ENCODE peak calls at places on chromosomes 6 and 20, in seven cellular contexts. One of them, this sample, is unnamed.

GRCh38 chr6:161676566-161676965 is 402.7 kb upstream of the AGPAT4 start:
- DNase-seq in heart left ventricle: no peak
- DNase-seq in CD8-positive, alpha-beta memory T cell: no peak
- DNase-seq in tibial nerve: no peak
- DNase-seq in fibroblast of lung: no peak
- DNase-seq in breast epithelium: no peak
- DNase-seq in mammary epithelial cell: no peak
- DNase-seq in this sample: no peak

GRCh38 chr6:128601060-128601459 is 80.7 kb upstream of the PTPRK start:
- DNase-seq in heart left ventricle: peak; percentile 29
- DNase-seq in CD8-positive, alpha-beta memory T cell: no peak
- DNase-seq in tibial nerve: no peak
- DNase-seq in fibroblast of lung: peak; percentile 64
- DNase-seq in breast epithelium: no peak
- DNase-seq in mammary epithelial cell: no peak
- DNase-seq in this sample: no peak

GRCh38 chr20:62732766-62733165 is 24.1 kb downstream of the NTSR1 start:
- DNase-seq in heart left ventricle: no peak
- DNase-seq in CD8-positive, alpha-beta memory T cell: no peak
- DNase-seq in tibial nerve: no peak
- DNase-seq in fibroblast of lung: no peak
- DNase-seq in breast epithelium: no peak
- DNase-seq in mammary epithelial cell: no peak
- DNase-seq in this sample: no peak

GRCh38 chr6:44131880-44132279 is 4.5 kb downstream of the TMEM63B start:
- DNase-seq in heart left ventricle: no peak
- DNase-seq in CD8-positive, alpha-beta memory T cell: no peak
- DNase-seq in tibial nerve: no peak
- DNase-seq in fibroblast of lung: no peak
- DNase-seq in breast epithelium: no peak
- DNase-seq in mammary epithelial cell: no peak
- DNase-seq in this sample: no peak

GRCh38 chr6:73108949-73109348 is 116.3 kb downstream of the KHDC1L start:
- DNase-seq in heart left ventricle: no peak
- DNase-seq in CD8-positive, alpha-beta memory T cell: no peak
- DNase-seq in tibial nerve: no peak
- DNase-seq in fibroblast of lung: no peak
- DNase-seq in breast epithelium: no peak
- DNase-seq in mammary epithelial cell: no peak
- DNase-seq in this sample: no peak

GRCh38 chr6:147905721-147906120 is 397.2 kb downstream of the SAMD5 start:
- DNase-seq in heart left ventricle: no peak
- DNase-seq in CD8-positive, alpha-beta memory T cell: no peak
- DNase-seq in tibial nerve: no peak
- DNase-seq in fibroblast of lung: peak; percentile 23
- DNase-seq in breast epithelium: no peak
- DNase-seq in mammary epithelial cell: no peak
- DNase-seq in this sample: no peak

GRCh38 chr20:52004720-52005119 is 186.9 kb downstream of the ZFP64 start:
- DNase-seq in heart left ventricle: no peak
- DNase-seq in CD8-positive, alpha-beta memory T cell: no peak
- DNase-seq in tibial nerve: no peak
- DNase-seq in fibroblast of lung: peak; percentile 50
- DNase-seq in breast epithelium: no peak
- DNase-seq in mammary epithelial cell: no peak
- DNase-seq in this sample: no peak

GRCh38 chr20:36623444-36623843 is 17.9 kb downstream of the RAB5IF start:
- DNase-seq in heart left ventricle: no peak
- DNase-seq in CD8-positive, alpha-beta memory T cell: no peak
- DNase-seq in tibial nerve: no peak
- DNase-seq in fibroblast of lung: no peak
- DNase-seq in breast epithelium: no peak
- DNase-seq in mammary epithelial cell: no peak
- DNase-seq in this sample: no peak

GRCh38 chr6:5752282-5752681 is 254.4 kb downstream of the NRN1 start:
- DNase-seq in heart left ventricle: no peak
- DNase-seq in CD8-positive, alpha-beta memory T cell: no peak
- DNase-seq in tibial nerve: no peak
- DNase-seq in fibroblast of lung: peak; percentile 92
- DNase-seq in breast epithelium: no peak
- DNase-seq in mammary epithelial cell: no peak
- DNase-seq in this sample: no peak

GRCh38 chr6:108665495-108666196 is 104.9 kb downstream of the FOXO3 start:
- DNase-seq in heart left ventricle: no peak
- DNase-seq in CD8-positive, alpha-beta memory T cell: no peak
- DNase-seq in tibial nerve: no peak
- DNase-seq in fibroblast of lung: no peak
- DNase-seq in breast epithelium: no peak
- DNase-seq in mammary epithelial cell: peak; percentile 53
- DNase-seq in this sample: no peak

GRCh38 chr6:29813809-29814208 is 13.8 kb upstream of the HLA-G start:
- DNase-seq in heart left ventricle: no peak
- DNase-seq in CD8-positive, alpha-beta memory T cell: no peak
- DNase-seq in tibial nerve: no peak
- DNase-seq in fibroblast of lung: no peak
- DNase-seq in breast epithelium: no peak
- DNase-seq in mammary epithelial cell: peak; percentile 86
- DNase-seq in this sample: no peak

GRCh38 chr20:25345721-25346120 is 44.9 kb downstream of the ABHD12 start:
- DNase-seq in heart left ventricle: no peak
- DNase-seq in CD8-positive, alpha-beta memory T cell: no peak
- DNase-seq in tibial nerve: no peak
- DNase-seq in fibroblast of lung: no peak
- DNase-seq in breast epithelium: no peak
- DNase-seq in mammary epithelial cell: no peak
- DNase-seq in this sample: no peak

GRCh38 chr6:126333729-126334128 is 6.2 kb upstream of the CENPW start:
- DNase-seq in heart left ventricle: no peak
- DNase-seq in CD8-positive, alpha-beta memory T cell: no peak
- DNase-seq in tibial nerve: no peak
- DNase-seq in fibroblast of lung: no peak
- DNase-seq in breast epithelium: no peak
- DNase-seq in mammary epithelial cell: no peak
- DNase-seq in this sample: no peak

GRCh38 chr20:12748359-12748994 is 260.3 kb upstream of the SPTLC3 start:
- DNase-seq in heart left ventricle: no peak
- DNase-seq in CD8-positive, alpha-beta memory T cell: no peak
- DNase-seq in tibial nerve: no peak
- DNase-seq in fibroblast of lung: no peak
- DNase-seq in breast epithelium: no peak
- DNase-seq in mammary epithelial cell: no peak
- DNase-seq in this sample: no peak

GRCh38 chr6:39339557-39340555 is 17.4 kb upstream of the KCNK16 start:
- DNase-seq in heart left ventricle: peak; percentile 27
- DNase-seq in CD8-positive, alpha-beta memory T cell: no peak
- DNase-seq in tibial nerve: no peak
- DNase-seq in fibroblast of lung: no peak
- DNase-seq in breast epithelium: no peak
- DNase-seq in mammary epithelial cell: peak; percentile 14
- DNase-seq in this sample: no peak

GRCh38 chr6:105458552-105458951 is 55.7 kb upstream of the PREP start:
- DNase-seq in heart left ventricle: no peak
- DNase-seq in CD8-positive, alpha-beta memory T cell: no peak
- DNase-seq in tibial nerve: no peak
- DNase-seq in fibroblast of lung: no peak
- DNase-seq in breast epithelium: no peak
- DNase-seq in mammary epithelial cell: peak; percentile 22
- DNase-seq in this sample: no peak

GRCh38 chr6:95095271-95095670 is 482.1 kb upstream of the MANEA start:
- DNase-seq in heart left ventricle: no peak
- DNase-seq in CD8-positive, alpha-beta memory T cell: no peak
- DNase-seq in tibial nerve: no peak
- DNase-seq in fibroblast of lung: peak; percentile 6
- DNase-seq in breast epithelium: no peak
- DNase-seq in mammary epithelial cell: peak; percentile 36
- DNase-seq in this sample: no peak
- H3K4me3 ChIP-seq in heart left ventricle: no peak overlapping the region
- H3K4me3 ChIP-seq in CD8-positive, alpha-beta memory T cell: no peak overlapping the region
- H3K4me3 ChIP-seq in tibial nerve: no peak overlapping the region
- H3K4me3 ChIP-seq in fibroblast of lung: no peak overlapping the region
- H3K4me3 ChIP-seq in breast epithelium: no peak overlapping the region
- H3K4me3 ChIP-seq in mammary epithelial cell: peak overlapping the region; percentile 39
- H3K4me3 ChIP-seq in this sample: no peak overlapping the region

GRCh38 chr6:2117447-2117846 is 128.0 kb downstream of the GMDS start:
- DNase-seq in heart left ventricle: no peak
- DNase-seq in CD8-positive, alpha-beta memory T cell: no peak
- DNase-seq in tibial nerve: no peak
- DNase-seq in fibroblast of lung: no peak
- DNase-seq in breast epithelium: no peak
- DNase-seq in mammary epithelial cell: no peak
- DNase-seq in this sample: no peak

GRCh38 chr6:2120912-2121311 is 124.5 kb downstream of the GMDS start:
- DNase-seq in heart left ventricle: no peak
- DNase-seq in CD8-positive, alpha-beta memory T cell: no peak
- DNase-seq in tibial nerve: no peak
- DNase-seq in fibroblast of lung: no peak
- DNase-seq in breast epithelium: no peak
- DNase-seq in mammary epithelial cell: no peak
- DNase-seq in this sample: no peak

GRCh38 chr6:2116496-2116895 is 128.9 kb downstream of the GMDS start:
- DNase-seq in heart left ventricle: no peak
- DNase-seq in CD8-positive, alpha-beta memory T cell: no peak
- DNase-seq in tibial nerve: no peak
- DNase-seq in fibroblast of lung: peak; percentile 24
- DNase-seq in breast epithelium: no peak
- DNase-seq in mammary epithelial cell: peak; percentile 2
- DNase-seq in this sample: no peak

GRCh38 chr6:2119275-2119674 is 126.1 kb downstream of the GMDS start:
- DNase-seq in heart left ventricle: no peak
- DNase-seq in CD8-positive, alpha-beta memory T cell: no peak
- DNase-seq in tibial nerve: no peak
- DNase-seq in fibroblast of lung: no peak
- DNase-seq in breast epithelium: no peak
- DNase-seq in mammary epithelial cell: no peak
- DNase-seq in this sample: no peak

DNA sequence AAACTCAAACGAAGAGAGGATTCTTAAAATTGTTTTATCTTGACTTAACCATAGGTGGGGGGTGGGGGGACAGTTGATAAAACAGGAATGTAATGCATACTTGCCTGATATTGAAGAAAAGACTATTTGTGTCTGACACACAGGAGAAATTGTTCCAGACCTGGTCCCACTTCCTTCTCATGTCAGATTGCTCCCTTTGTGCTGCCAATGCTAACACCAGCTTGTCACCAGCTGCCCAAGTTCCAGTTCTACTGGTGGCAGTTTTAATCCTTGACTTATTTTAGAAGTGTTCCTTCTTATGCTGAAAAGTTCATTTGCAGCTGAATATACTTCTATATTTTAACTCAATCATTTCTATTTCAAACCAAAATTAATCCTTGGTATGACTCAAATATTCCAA is 127.3 kb downstream of the GMDS start:
- DNase-seq in heart left ventricle: no peak
- DNase-seq in CD8-positive, alpha-beta memory T cell: no peak
- DNase-seq in tibial nerve: no peak
- DNase-seq in fibroblast of lung: no peak
- DNase-seq in breast epithelium: no peak
- DNase-seq in mammary epithelial cell: no peak
- DNase-seq in this sample: no peak
- H3K27ac ChIP-seq in heart left ventricle: no peak overlapping the region
- H3K27ac ChIP-seq in CD8-positive, alpha-beta memory T cell: no peak overlapping the region
- H3K27ac ChIP-seq in tibial nerve: no peak overlapping the region
- H3K27ac ChIP-seq in fibroblast of lung: no peak overlapping the region
- H3K27ac ChIP-seq in breast epithelium: no peak overlapping the region
- H3K27ac ChIP-seq in mammary epithelial cell: no peak overlapping the region
- H3K27ac ChIP-seq in this sample: no peak overlapping the region

DNA sequence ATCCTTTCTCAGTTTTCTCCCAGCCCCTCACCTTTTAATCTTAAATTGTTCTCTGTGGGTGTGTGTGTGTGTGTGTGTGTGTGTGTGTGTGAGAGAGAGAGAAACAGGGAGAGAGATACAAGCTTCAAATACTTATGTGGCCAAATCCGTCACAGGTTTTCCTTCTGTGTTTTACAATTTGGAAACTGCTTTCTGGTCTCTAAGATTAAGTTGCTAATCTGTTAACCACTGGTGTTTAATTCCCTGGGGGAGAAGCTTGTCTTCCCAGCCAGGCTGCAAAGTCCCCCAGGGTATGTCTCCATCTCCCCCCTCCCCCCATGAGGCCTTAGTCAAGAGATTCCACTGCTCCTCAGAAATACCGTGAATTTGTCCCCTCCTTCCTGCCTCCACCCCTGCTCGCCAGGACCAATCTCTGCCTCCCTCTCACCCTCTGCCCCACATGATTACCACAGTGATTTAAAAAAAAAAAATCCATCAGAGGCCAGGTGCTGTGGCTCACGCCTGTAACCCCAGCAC is 49.0 kb downstream of the RIPOR3 start:
- DNase-seq in heart left ventricle: no peak
- DNase-seq in CD8-positive, alpha-beta memory T cell: no peak
- DNase-seq in tibial nerve: no peak
- DNase-seq in fibroblast of lung: no peak
- DNase-seq in breast epithelium: no peak
- DNase-seq in mammary epithelial cell: no peak
- DNase-seq in this sample: no peak
- H3K4me3 ChIP-seq in heart left ventricle: no peak overlapping the region
- H3K4me3 ChIP-seq in CD8-positive, alpha-beta memory T cell: no peak overlapping the region
- H3K4me3 ChIP-seq in tibial nerve: no peak overlapping the region
- H3K4me3 ChIP-seq in fibroblast of lung: no peak overlapping the region
- H3K4me3 ChIP-seq in breast epithelium: no peak overlapping the region
- H3K4me3 ChIP-seq in mammary epithelial cell: no peak overlapping the region
- H3K4me3 ChIP-seq in this sample: no peak overlapping the region

GRCh38 chr6:157905590-157906337 is 75.9 kb upstream of the SYNJ2 start:
- DNase-seq in heart left ventricle: no peak
- DNase-seq in CD8-positive, alpha-beta memory T cell: no peak
- DNase-seq in tibial nerve: no peak
- DNase-seq in fibroblast of lung: no peak
- DNase-seq in breast epithelium: no peak
- DNase-seq in mammary epithelial cell: no peak
- DNase-seq in this sample: peak; percentile 31

GRCh38 chr6:157906537-157907061 is 75.1 kb upstream of the SYNJ2 start:
- DNase-seq in heart left ventricle: no peak
- DNase-seq in CD8-positive, alpha-beta memory T cell: no peak
- DNase-seq in tibial nerve: no peak
- DNase-seq in fibroblast of lung: no peak
- DNase-seq in breast epithelium: no peak
- DNase-seq in mammary epithelial cell: no peak
- DNase-seq in this sample: no peak

GRCh38 chr6:157908369-157909281 is 73.0 kb upstream of the SYNJ2 start:
- DNase-seq in heart left ventricle: no peak
- DNase-seq in CD8-positive, alpha-beta memory T cell: no peak
- DNase-seq in tibial nerve: no peak
- DNase-seq in fibroblast of lung: no peak
- DNase-seq in breast epithelium: no peak
- DNase-seq in mammary epithelial cell: no peak
- DNase-seq in this sample: no peak

GRCh38 chr6:157909282-157909664 is 72.4 kb upstream of the SYNJ2 start:
- DNase-seq in heart left ventricle: no peak
- DNase-seq in CD8-positive, alpha-beta memory T cell: no peak
- DNase-seq in tibial nerve: no peak
- DNase-seq in fibroblast of lung: no peak
- DNase-seq in breast epithelium: no peak
- DNase-seq in mammary epithelial cell: no peak
- DNase-seq in this sample: no peak

DNA sequence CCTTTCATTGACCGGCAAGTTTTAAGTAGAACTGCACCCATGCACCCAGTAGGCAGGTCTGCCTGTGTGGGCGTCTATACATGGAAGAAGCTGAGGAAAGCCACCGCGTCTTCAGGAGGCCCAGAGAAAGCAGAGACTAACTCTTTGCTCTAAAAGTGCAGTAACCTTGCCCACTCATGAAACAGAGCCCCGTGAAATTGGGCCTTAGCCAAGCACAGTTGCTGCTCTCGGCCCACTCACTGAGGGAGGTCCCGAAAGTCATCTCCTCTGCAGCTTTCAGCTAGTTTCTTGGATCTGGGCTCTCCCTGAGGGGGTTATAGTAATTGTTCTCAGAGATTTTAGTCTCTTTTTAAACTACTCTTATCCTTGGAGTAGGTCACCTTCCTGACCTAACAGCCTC is 74.0 kb upstream of the SYNJ2 start:
- DNase-seq in heart left ventricle: no peak
- DNase-seq in CD8-positive, alpha-beta memory T cell: no peak
- DNase-seq in tibial nerve: no peak
- DNase-seq in fibroblast of lung: no peak
- DNase-seq in breast epithelium: no peak
- DNase-seq in mammary epithelial cell: no peak
- DNase-seq in this sample: no peak
- H3K27ac ChIP-seq in heart left ventricle: no peak overlapping the region
- H3K27ac ChIP-seq in CD8-positive, alpha-beta memory T cell: no peak overlapping the region
- H3K27ac ChIP-seq in tibial nerve: no peak overlapping the region
- H3K27ac ChIP-seq in fibroblast of lung: no peak overlapping the region
- H3K27ac ChIP-seq in breast epithelium: peak overlapping the region; percentile 9
- H3K27ac ChIP-seq in mammary epithelial cell: no peak overlapping the region
- H3K27ac ChIP-seq in this sample: no peak overlapping the region

This sample was measured in SJSA1.